ENCODE peak calls at places on chromosomes 7 and 10, in nine cellular contexts. U is ascending aorta; Z is CD8-positive, alpha-beta T cell; I is A549; A is stomach; W is adrenal gland; O is fibroblast of lung; C is heart left ventricle; N is DND-41. S is an unnamed sample.

GRCh38 chr10:117609095-117609821 is 66.7 kb downstream of the EMX2 start:
- DNase-seq in A (peak; percentile 82), O (peak; percentile 78), C (peak; percentile 54), I (peak; percentile 84), W (no peak), Z (no peak), N (no peak), U (peak; percentile 72), S (peak; percentile 15)

GRCh38 chr7:105682331-105683070 is 101.2 kb upstream of the EFCAB10 start:
- DNase-seq in U (no peak), W (no peak), O (no peak), N (no peak), I (no peak), C (no peak), Z (no peak), A (no peak), S (no peak)

GRCh38 chr10:22332116-22332692 is 11.3 kb downstream of the BMI1 start:
- DNase-seq in N (no peak), A (no peak), W (no peak), I (no peak), Z (no peak), U (no peak), O (no peak), C (no peak), S (no peak)

GRCh38 chr7:27130540-27131389 is at the start of gene HOXA4:
- DNase-seq in C (peak; percentile 78), I (peak; percentile 84), N (no peak), U (peak; percentile 96), Z (peak; percentile 86), W (peak; percentile 96), A (peak; percentile 69), O (peak; percentile 82), S (no peak)

GRCh38 chr10:129963831-129964501 is at the start of gene EBF3:
- DNase-seq in Z (no peak), N (no peak), A (peak; percentile 50), U (peak; percentile 84), O (peak; percentile 37), W (no peak), I (peak; percentile 31), C (peak; percentile 88), S (no peak)

GRCh38 chr7:87038993-87039716 is 20.3 kb downstream of the ELAPOR2 start:
- DNase-seq in O (no peak), A (no peak), U (no peak), C (no peak), W (no peak), N (no peak), Z (no peak), I (no peak), S (no peak)

GRCh38 chr10:112658900-112659328 is 211.9 kb downstream of the VTI1A start:
- DNase-seq in A (no peak), O (peak; percentile 83), Z (no peak), N (no peak), U (no peak), W (no peak), C (no peak), I (peak; percentile 72), S (no peak)

GRCh38 chr10:129643266-129643665 is 176.2 kb downstream of the MGMT start:
- DNase-seq in Z (no peak), W (no peak), C (no peak), U (no peak), N (no peak), A (no peak), I (no peak), O (no peak), S (no peak)

GRCh38 chr10:11724938-11725776 is 17.0 kb upstream of the ECHDC3 start:
- DNase-seq in U (no peak), I (peak; percentile 72), A (no peak), N (no peak), O (peak; percentile 59), C (no peak), W (peak; percentile 29), Z (no peak), S (peak; percentile 41)

GRCh38 chr10:12419279-12419847 is 70.0 kb downstream of the CAMK1D start:
- DNase-seq in Z (no peak), I (peak; percentile 36), C (peak; percentile 52), O (peak; percentile 100), A (no peak), N (peak; percentile 18), U (peak; percentile 88), W (no peak), S (peak; percentile 70)

GRCh38 chr7:348480-348844 is 58.5 kb downstream of the FOXL3 start:
- DNase-seq in Z (no peak), A (no peak), I (no peak), O (no peak), U (no peak), C (no peak), W (no peak), N (no peak), S (no peak)

GRCh38 chr7:473870-474604 is 45.6 kb downstream of the PDGFA start:
- DNase-seq in I (no peak), O (no peak), N (no peak), Z (no peak), U (no peak), C (peak; percentile 4), W (no peak), A (no peak), S (no peak)

GRCh38 chr10:90960355-90960814 is 39.5 kb upstream of the ANKRD1 start:
- DNase-seq in A (no peak), Z (no peak), O (peak; percentile 89), I (peak; percentile 61), N (no peak), W (peak; percentile 20), C (no peak), U (peak; percentile 69), S (no peak)

GRCh38 chr7:72435913-72436480 is 23.9 kb upstream of the CALN1 start:
- DNase-seq in O (no peak), U (no peak), A (no peak), I (no peak), Z (no peak), N (no peak), W (no peak), C (no peak), S (no peak)

GRCh38 chr7:30238721-30239441 is 45.5 kb upstream of the ZNRF2 start:
- DNase-seq in U (peak; percentile 68), W (peak; percentile 43), A (peak; percentile 88), N (no peak), O (peak; percentile 63), C (peak; percentile 59), Z (no peak), I (peak; percentile 55), S (no peak)

GRCh38 chr7:90345548-90346319 is 782 bp upstream of the GTPBP10 start:
- DNase-seq in U (no peak), A (no peak), I (peak; percentile 27), C (no peak), W (peak; percentile 18), O (peak; percentile 74), Z (no peak), N (no peak), S (no peak)

GRCh38 chr7:130069179-130069977 is 956 bp upstream of the KLHDC10 start:
- DNase-seq in O (no peak), Z (no peak), W (no peak), U (no peak), N (no peak), A (peak; percentile 55), C (no peak), I (no peak), S (no peak)

GRCh38 chr7:130069978-130070899 is at the start of gene KLHDC10:
- DNase-seq in W (peak; percentile 97), A (peak; percentile 99), O (peak; percentile 99), C (peak; percentile 98), Z (peak; percentile 96), I (peak; percentile 99), N (peak; percentile 97), U (peak; percentile 99), S (peak; percentile 99)

GRCh38 chr7:130071701-130072622 is 1.6 kb downstream of the KLHDC10 start:
- DNase-seq in U (peak; percentile 76), I (peak; percentile 86), Z (peak; percentile 66), C (peak; percentile 44), N (peak; percentile 74), O (peak; percentile 86), A (peak; percentile 51), W (peak; percentile 54), S (peak; percentile 75)

GRCh38 chr7:130065500-130066152 is 4.7 kb upstream of the KLHDC10 start:
- DNase-seq in I (no peak), A (no peak), N (no peak), Z (no peak), W (peak; percentile 72), C (no peak), O (no peak), U (no peak), S (no peak)

GRCh38 chr7:130070900-130071622 is 727 bp downstream of the KLHDC10 start:
- DNase-seq in I (no peak), N (no peak), W (no peak), O (no peak), Z (no peak), C (no peak), A (no peak), U (no peak), S (no peak)
- TF ChIP-seq CTCF in I (no peak), N (no peak), W (no peak), O (no peak), Z (no peak), C (no peak), A (no peak), U (no peak), S (no peak)

DNA sequence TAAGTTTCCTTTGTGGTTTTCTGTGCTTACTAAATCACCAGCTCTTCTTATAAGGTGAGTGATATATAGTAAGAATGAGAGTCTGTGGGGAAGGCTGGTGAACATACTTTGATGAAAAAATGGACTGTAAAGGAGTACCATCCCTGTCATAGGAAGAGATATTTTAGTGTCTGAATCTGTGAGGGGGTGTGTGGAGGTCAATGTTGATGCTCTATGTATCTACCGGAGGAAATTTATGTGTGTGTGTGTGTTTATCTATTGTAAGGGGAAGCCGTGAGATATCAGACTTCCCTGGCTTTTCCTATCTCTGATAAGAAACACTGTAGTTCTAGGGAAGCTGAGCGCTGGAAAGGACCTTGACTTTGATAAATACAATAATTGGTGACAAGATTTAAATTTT is 179.0 kb downstream of the PCDH15 start:
- DNase-seq in Z (no peak), W (no peak), N (no peak), C (no peak), O (no peak), A (no peak), I (no peak), U (no peak), S (no peak)
- H3K4me3 ChIP-seq in Z (no peak overlapping the region), W (no peak overlapping the region), N (no peak overlapping the region), C (no peak overlapping the region), O (no peak overlapping the region), A (no peak overlapping the region), I (no peak overlapping the region), U (no peak overlapping the region), S (no peak overlapping the region)

GRCh38 chr7:139034855-139035587 is 821 bp downstream of the ZC3HAV1L start:
- DNase-seq in O (peak; percentile 40), I (peak; percentile 58), A (no peak), N (peak; percentile 65), C (no peak), Z (no peak), W (peak; percentile 51), U (no peak), S (no peak)
- TF ChIP-seq CTCF in O (no peak), I (peak; percentile 20), A (no peak), N (peak; percentile 43), C (no peak), Z (no peak), W (no peak), U (no peak), S (no peak)

DNA sequence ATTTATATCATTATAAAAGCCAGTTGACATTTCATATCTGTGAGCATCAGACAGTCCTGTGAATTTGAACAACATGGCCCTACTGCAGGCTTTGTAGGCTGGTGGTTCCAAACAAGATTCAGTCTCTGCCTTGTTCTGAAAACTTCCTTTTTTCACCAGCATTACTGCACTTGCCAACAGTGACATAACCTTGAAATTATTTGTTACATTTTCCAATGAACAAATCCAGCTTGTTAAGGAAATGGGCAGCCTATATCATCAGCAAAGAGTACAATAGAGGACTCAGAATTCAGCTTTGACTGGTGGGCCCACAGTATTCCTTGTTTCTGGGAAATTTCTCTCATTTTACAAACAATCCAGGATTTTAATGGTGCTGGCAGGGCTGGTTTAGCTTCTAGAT is 703.7 kb upstream of the FZD8 start:
- DNase-seq in W (no peak), C (no peak), A (no peak), Z (no peak), N (no peak), I (no peak), U (no peak), O (peak; percentile 40), S (no peak)
- H3K4me3 ChIP-seq in W (no peak overlapping the region), C (no peak overlapping the region), A (no peak overlapping the region), Z (no peak overlapping the region), N (no peak overlapping the region), I (no peak overlapping the region), U (no peak overlapping the region), O (no peak overlapping the region), S (no peak overlapping the region)

S was measured in Panc1.